ENCODE peak calls at places on chromosomes 6 and 20, in seven cellular contexts. B, F, C, I, V, E and S are unnamed samples.

GRCh38 chr6:84521419-84522001 is 242.9 kb downstream of the TBX18 start:
- DNase-seq in V (no peak), E (no peak), B (no peak), I (no peak), F (no peak), C (no peak), S (no peak)

GRCh38 chr6:23245559-23245958 is 676.2 kb downstream of the HDGFL1 start:
- DNase-seq in B (no peak), I (no peak), E (no peak), F (no peak), V (no peak), C (no peak), S (no peak)

GRCh38 chr20:43853174-43853803 is 61.4 kb upstream of the TOX2 start:
- DNase-seq in B (no peak), F (no peak), E (no peak), I (no peak), V (no peak), C (no peak), S (no peak)

GRCh38 chr6:158031445-158032353 is 50.0 kb downstream of the SYNJ2 start:
- DNase-seq in I (peak; percentile 77), C (no peak), B (no peak), V (no peak), E (no peak), F (no peak), S (peak; percentile 80)

GRCh38 chr6:13660893-13661292 is 45.8 kb downstream of the NOL7 start:
- DNase-seq in I (no peak), C (no peak), V (no peak), F (no peak), E (no peak), B (no peak), S (no peak)

GRCh38 chr6:72811971-72812421 is 190.1 kb downstream of the KCNQ5 start:
- DNase-seq in E (no peak), F (no peak), C (no peak), V (no peak), B (no peak), I (no peak), S (no peak)

GRCh38 chr20:45343867-45344721 is 4.1 kb downstream of the SDC4 start:
- DNase-seq in I (no peak), E (no peak), F (no peak), C (no peak), V (no peak), B (peak; percentile 49), S (peak; percentile 68)

GRCh38 chr20:25308671-25309394 is 60.9 kb downstream of the PYGB start:
- DNase-seq in E (no peak), C (no peak), F (no peak), V (no peak), B (no peak), I (no peak), S (peak; percentile 35)

GRCh38 chr6:38099211-38099610 is 279.7 kb downstream of the ZFAND3 start:
- DNase-seq in F (no peak), I (no peak), E (no peak), V (no peak), C (no peak), B (no peak), S (no peak)

GRCh38 chr6:44122821-44123220 is 4.4 kb downstream of the MRPL14 start:
- DNase-seq in C (no peak), I (no peak), B (no peak), F (no peak), V (no peak), E (peak; percentile 28), S (no peak)

GRCh38 chr6:106446287-106446885 is 85.9 kb downstream of the CRYBG1 start:
- DNase-seq in I (no peak), F (no peak), C (no peak), E (no peak), V (no peak), B (peak; percentile 7), S (no peak)

GRCh38 chr6:54786154-54786553 is 60.4 kb upstream of the FAM83B start:
- DNase-seq in E (no peak), I (no peak), V (no peak), B (no peak), F (no peak), C (no peak), S (no peak)

GRCh38 chr20:50308166-50308512 is 117.5 kb downstream of the CEBPB start:
- DNase-seq in V (no peak), E (no peak), B (peak; percentile 57), F (no peak), I (no peak), C (no peak), S (no peak)

GRCh38 chr6:37426058-37426944 is 6.7 kb upstream of the CMTR1 start:
- DNase-seq in F (no peak), B (no peak), V (no peak), E (no peak), C (no peak), I (no peak), S (no peak)

GRCh38 chr20:44134897-44135810 is 51.8 kb downstream of the JPH2 start:
- DNase-seq in B (no peak), V (no peak), E (no peak), I (no peak), F (no peak), C (no peak), S (no peak)

GRCh38 chr20:8385247-8385646 is 253.2 kb downstream of the PLCB1 start:
- DNase-seq in E (peak; percentile 94), C (no peak), F (no peak), B (no peak), V (no peak), I (no peak), S (no peak)

GRCh38 chr6:29631860-29632731 is 887 bp downstream of the GABBR1 start:
- DNase-seq in I (peak; percentile 74), B (no peak), C (no peak), E (peak; percentile 72), V (no peak), F (peak; percentile 63), S (no peak)

GRCh38 chr6:12969933-12970332 is 253.4 kb downstream of the PHACTR1 start:
- DNase-seq in I (no peak), C (no peak), F (no peak), B (no peak), E (no peak), V (no peak), S (no peak)

GRCh38 chr6:44040786-44041185 is 86.5 kb downstream of the MRPL14 start:
- DNase-seq in F (no peak), B (no peak), E (no peak), C (no peak), I (no peak), V (no peak), S (no peak)

GRCh38 chr6:10861086-10861485 is 20.8 kb downstream of the GCM2 start:
- DNase-seq in V (no peak), F (no peak), E (no peak), C (no peak), B (no peak), I (no peak), S (no peak)

GRCh38 chr20:35199696-35200095 is 26.8 kb upstream of the MMP24 start:
- DNase-seq in E (no peak), F (no peak), C (no peak), V (no peak), B (no peak), I (no peak), S (no peak)

GRCh38 chr20:58111340-58112016 is 117.0 kb downstream of the ANKRD60 start:
- DNase-seq in F (no peak), B (no peak), C (no peak), I (peak; percentile 3), E (no peak), V (no peak), S (no peak)

GRCh38 chr6:5765141-5765760 is 241.5 kb downstream of the NRN1 start:
- DNase-seq in I (no peak), E (no peak), V (no peak), F (no peak), C (no peak), B (no peak), S (no peak)

GRCh38 chr6:28543671-28544131 is 18.0 kb downstream of the GPX5 start:
- DNase-seq in E (no peak), V (no peak), B (no peak), F (no peak), I (peak; percentile 74), C (no peak), S (no peak)